ENCODE peak calls at places on chromosomes 11 and 22, in five cellular contexts. T, L, J, R and H are unnamed samples.

GRCh38 chr11:23755769-23756168 is 741.1 kb upstream of the LUZP2 start:
- DNase-seq in L (no peak), T (no peak), R (no peak), J (no peak), H (no peak)

GRCh38 chr11:5857590-5857989 is at the start of gene OR52E8:
- DNase-seq in J (no peak), L (no peak), T (no peak), R (no peak), H (no peak)

GRCh38 chr11:14376920-14377319 is 17.9 kb upstream of the RRAS2 start:
- DNase-seq in L (no peak), T (no peak), R (no peak), J (no peak), H (peak)

GRCh38 chr11:33636104-33636503 is 64.5 kb downstream of the C11orf91 start:
- DNase-seq in L (peak), J (no peak), R (peak), T (no peak), H (no peak)

GRCh38 chr22:20955548-20955947 is 11.5 kb upstream of the AIFM3 start:
- DNase-seq in J (no peak), R (no peak), L (no peak), T (no peak), H (no peak)

GRCh38 chr22:17431179-17431578 is 61.9 kb downstream of the CECR2 start:
- DNase-seq in J (no peak), L (no peak), T (no peak), R (no peak), H (no peak)

GRCh38 chr22:41885116-41885515 is 29.8 kb downstream of the SHISA8 start:
- DNase-seq in T (no peak), J (no peak), L (no peak), R (no peak), H (no peak)

GRCh38 chr11:8671242-8671641 is 11.2 kb downstream of the TRIM66 start:
- DNase-seq in L (peak), J (peak), T (peak), R (no peak), H (peak)

GRCh38 chr11:122240621-122241020 is 124.6 kb upstream of the BLID start:
- DNase-seq in L (no peak), T (no peak), J (no peak), R (no peak), H (no peak)

GRCh38 chr11:114296190-114296978 is at the start of gene NNMT:
- DNase-seq in T (no peak), L (peak), J (peak), R (peak), H (peak)

GRCh38 chr11:47553417-47553746 is 450 bp upstream of the CELF1 start:
- DNase-seq in J (no peak), R (no peak), T (peak), L (no peak), H (no peak)

GRCh38 chr22:21450858-21451331 is 16.3 kb upstream of the TMEM191C start:
- DNase-seq in T (no peak), R (no peak), L (no peak), J (no peak), H (no peak)

GRCh38 chr22:17860220-17860965 is 86.1 kb upstream of the BID start:
- DNase-seq in L (no peak), T (no peak), R (no peak), J (no peak), H (no peak)

GRCh38 chr22:24156146-24156914 is 25.0 kb upstream of the SUSD2 start:
- DNase-seq in L (no peak), T (no peak), J (no peak), R (no peak), H (no peak)

GRCh38 chr11:99601179-99601578 is 580.4 kb downstream of the CNTN5 start:
- DNase-seq in T (no peak), L (no peak), J (no peak), R (no peak), H (no peak)